ENCODE peak calls at places on chromosomes 4 and X, in five cellular contexts. One of them, this sample, is unnamed.
A peak's percentile ranks its signal among the peaks of the same experiment; 100 is the strongest.

GRCh38 chr4:6617246-6617645 is 23.2 kb upstream of the MRFAP1 start:
- DNase-seq in uterus: no peak
- DNase-seq in psoas muscle: no peak
- DNase-seq in K562: no peak
- DNase-seq in esophagus squamous epithelium: no peak
- DNase-seq in this sample: no peak

GRCh38 chr4:7013171-7013570 is 30.0 kb upstream of the TADA2B start:
- DNase-seq in uterus: no peak
- DNase-seq in psoas muscle: no peak
- DNase-seq in K562: no peak
- DNase-seq in esophagus squamous epithelium: no peak
- DNase-seq in this sample: no peak

GRCh38 chr4:83516042-83516772 is 19.7 kb upstream of the GPAT3 start:
- DNase-seq in uterus: no peak
- DNase-seq in psoas muscle: no peak
- DNase-seq in K562: no peak
- DNase-seq in esophagus squamous epithelium: no peak
- DNase-seq in this sample: no peak

GRCh38 chr4:69951602-69952001 is 13.9 kb downstream of the CSN2 start:
- DNase-seq in uterus: no peak
- DNase-seq in psoas muscle: no peak
- DNase-seq in K562: no peak
- DNase-seq in esophagus squamous epithelium: no peak
- DNase-seq in this sample: no peak

GRCh38 chr4:15658136-15658535 is 3.0 kb upstream of the FBXL5 start:
- DNase-seq in uterus: no peak
- DNase-seq in psoas muscle: no peak
- DNase-seq in K562: no peak
- DNase-seq in esophagus squamous epithelium: no peak
- DNase-seq in this sample: no peak

GRCh38 chr4:87030606-87031441 is 96.0 kb downstream of the AFF1 start:
- DNase-seq in uterus: peak; percentile 19
- DNase-seq in psoas muscle: no peak
- DNase-seq in K562: no peak
- DNase-seq in esophagus squamous epithelium: no peak
- DNase-seq in this sample: peak; percentile 46

GRCh38 chr4:156946508-156947197 is 24.9 kb downstream of the PDGFC start:
- DNase-seq in uterus: peak; percentile 78
- DNase-seq in psoas muscle: peak; percentile 39
- DNase-seq in K562: no peak
- DNase-seq in esophagus squamous epithelium: no peak
- DNase-seq in this sample: no peak

GRCh38 chr4:20386906-20387305 is 135.2 kb downstream of the SLIT2 start:
- DNase-seq in uterus: no peak
- DNase-seq in psoas muscle: no peak
- DNase-seq in K562: no peak
- DNase-seq in esophagus squamous epithelium: no peak
- DNase-seq in this sample: no peak

GRCh38 chr4:73341454-73341853 is 62.6 kb upstream of the ALB start:
- DNase-seq in uterus: no peak
- DNase-seq in psoas muscle: no peak
- DNase-seq in K562: peak; percentile 12
- DNase-seq in esophagus squamous epithelium: no peak
- DNase-seq in this sample: peak; percentile 61

GRCh38 chr4:53545942-53546581 is 45.2 kb downstream of the LNX1 start:
- DNase-seq in uterus: no peak
- DNase-seq in psoas muscle: no peak
- DNase-seq in K562: no peak
- DNase-seq in esophagus squamous epithelium: no peak
- DNase-seq in this sample: no peak

GRCh38 chr4:40516651-40517050 is 113.0 kb downstream of the RBM47 start:
- DNase-seq in uterus: no peak
- DNase-seq in psoas muscle: no peak
- DNase-seq in K562: no peak
- DNase-seq in esophagus squamous epithelium: no peak
- DNase-seq in this sample: no peak

GRCh38 chr4:52957220-52957686 is 95.1 kb downstream of the RASL11B start:
- DNase-seq in uterus: peak; percentile 33
- DNase-seq in psoas muscle: no peak
- DNase-seq in K562: no peak
- DNase-seq in esophagus squamous epithelium: no peak
- DNase-seq in this sample: peak; percentile 35

GRCh38 chr4:8688041-8688907 is 95.7 kb downstream of the CPZ start:
- DNase-seq in uterus: no peak
- DNase-seq in psoas muscle: no peak
- DNase-seq in K562: peak; percentile 74
- DNase-seq in esophagus squamous epithelium: no peak
- DNase-seq in this sample: peak; percentile 71

GRCh38 chr4:8688908-8689445 is 96.4 kb downstream of the CPZ start:
- DNase-seq in uterus: no peak
- DNase-seq in psoas muscle: no peak
- DNase-seq in K562: no peak
- DNase-seq in esophagus squamous epithelium: no peak
- DNase-seq in this sample: no peak

GRCh38 chr4:8689741-8690140 is 97.2 kb downstream of the CPZ start:
- DNase-seq in uterus: no peak
- DNase-seq in psoas muscle: no peak
- DNase-seq in K562: no peak
- DNase-seq in esophagus squamous epithelium: no peak
- DNase-seq in this sample: no peak

GRCh38 chr4:8690811-8691775 is 98.5 kb downstream of the CPZ start:
- DNase-seq in uterus: no peak
- DNase-seq in psoas muscle: no peak
- DNase-seq in K562: no peak
- DNase-seq in esophagus squamous epithelium: no peak
- DNase-seq in this sample: no peak

GRCh38 chr4:8690216-8690786 is 97.7 kb downstream of the CPZ start:
- DNase-seq in uterus: no peak
- DNase-seq in psoas muscle: no peak
- DNase-seq in K562: no peak
- DNase-seq in esophagus squamous epithelium: no peak
- DNase-seq in this sample: no peak
- H3K4me3 ChIP-seq in uterus: no peak overlapping the region
- H3K4me3 ChIP-seq in psoas muscle: no peak overlapping the region
- H3K4me3 ChIP-seq in K562: no peak overlapping the region
- H3K4me3 ChIP-seq in esophagus squamous epithelium: no peak overlapping the region
- H3K4me3 ChIP-seq in this sample: no peak overlapping the region

DNA sequence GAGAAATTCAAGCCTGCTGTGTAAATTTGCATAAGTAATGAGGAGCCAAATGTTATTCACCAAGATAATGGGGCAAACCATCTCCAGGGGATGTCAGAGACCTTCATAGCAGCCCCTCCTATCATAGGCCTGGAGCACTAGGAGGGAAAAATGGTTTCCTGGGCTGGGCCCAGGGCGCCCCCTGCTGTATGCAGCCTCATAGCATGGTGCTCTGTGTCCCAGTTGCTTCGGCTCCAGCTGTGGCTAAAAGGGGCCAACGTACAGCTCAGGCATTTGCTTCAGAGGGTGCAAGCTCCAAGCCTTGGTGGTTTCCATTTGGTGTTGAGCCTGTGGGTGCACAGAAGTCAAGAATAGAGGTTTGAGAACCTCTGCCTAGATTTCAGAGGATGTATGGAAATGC is 859.3 kb downstream of the RPA4 start:
- DNase-seq in uterus: no peak
- DNase-seq in psoas muscle: no peak
- DNase-seq in K562: no peak
- DNase-seq in esophagus squamous epithelium: no peak
- DNase-seq in this sample: no peak
- TF ChIP-seq CTCF in uterus: no peak
- TF ChIP-seq CTCF in psoas muscle: no peak
- TF ChIP-seq CTCF in K562: peak; percentile 15
- TF ChIP-seq CTCF in esophagus squamous epithelium: no peak
- TF ChIP-seq CTCF in this sample: peak; percentile 35

GRCh38 chr4:1964443-1964842 is 44.3 kb downstream of the NELFA start:
- DNase-seq in uterus: no peak
- DNase-seq in psoas muscle: peak; percentile 0
- DNase-seq in K562: peak; percentile 47
- DNase-seq in esophagus squamous epithelium: no peak
- DNase-seq in this sample: peak; percentile 35
- H3K36me3 ChIP-seq in uterus: no peaks in the 10 kb centered on the region
- H3K36me3 ChIP-seq in psoas muscle: peaks cover 52% of the 10 kb centered on the region
- H3K36me3 ChIP-seq in K562: peaks cover 85% of the 10 kb centered on the region
- H3K36me3 ChIP-seq in esophagus squamous epithelium: peaks cover 59% of the 10 kb centered on the region
- H3K36me3 ChIP-seq in this sample: peaks cover 14% of the 10 kb centered on the region

GRCh38 chrX:153494541-153495361 is at the start of gene BGN:
- DNase-seq in uterus: peak; percentile 62
- DNase-seq in psoas muscle: no peak
- DNase-seq in K562: peak; percentile 44
- DNase-seq in esophagus squamous epithelium: no peak
- DNase-seq in this sample: peak; percentile 82
- H3K4me3 ChIP-seq in uterus: peak within 1 kb of the TSS; percentile 28
- H3K4me3 ChIP-seq in psoas muscle: peak within 1 kb of the TSS; percentile 48
- H3K4me3 ChIP-seq in K562: no peak within 1 kb of the TSS
- H3K4me3 ChIP-seq in esophagus squamous epithelium: peak within 1 kb of the TSS; percentile 30
- H3K4me3 ChIP-seq in this sample: no peak within 1 kb of the TSS

This sample was measured in cardiac muscle cell.